ENCODE peak calls at places on chromosomes 1 and 21, in five cellular contexts. One of them, this sample, is unnamed.

GRCh38 chr1:237394263-237394662 is 352.3 kb downstream of the RYR2 start:
- DNase-seq in psoas muscle: no peak
- DNase-seq in prostate gland: no peak
- DNase-seq in effector memory CD4-positive, alpha-beta T cell: no peak
- DNase-seq in gastrocnemius medialis: no peak
- DNase-seq in this sample: no peak

GRCh38 chr1:59413327-59413720 is 116.4 kb downstream of the FGGY start:
- DNase-seq in psoas muscle: no peak
- DNase-seq in gastrocnemius medialis: no peak
- DNase-seq in prostate gland: no peak
- DNase-seq in effector memory CD4-positive, alpha-beta T cell: no peak
- DNase-seq in this sample: no peak

GRCh38 chr1:50972766-50973165 is 2.7 kb downstream of the CDKN2C start:
- DNase-seq in gastrocnemius medialis: no peak
- DNase-seq in psoas muscle: no peak
- DNase-seq in prostate gland: no peak
- DNase-seq in effector memory CD4-positive, alpha-beta T cell: no peak
- DNase-seq in this sample: no peak

GRCh38 chr1:18938008-18938706 is 18.3 kb downstream of the IFFO2 start:
- DNase-seq in prostate gland: no peak
- DNase-seq in gastrocnemius medialis: no peak
- DNase-seq in effector memory CD4-positive, alpha-beta T cell: no peak
- DNase-seq in psoas muscle: no peak
- DNase-seq in this sample: no peak

GRCh38 chr1:197471248-197472035 is 203.4 kb downstream of the CRB1 start:
- DNase-seq in effector memory CD4-positive, alpha-beta T cell: no peak
- DNase-seq in psoas muscle: no peak
- DNase-seq in gastrocnemius medialis: no peak
- DNase-seq in prostate gland: no peak
- DNase-seq in this sample: no peak

GRCh38 chr1:53738205-53739108 is 507 bp downstream of the GLIS1 start:
- DNase-seq in gastrocnemius medialis: no peak
- DNase-seq in psoas muscle: peak; percentile 20
- DNase-seq in prostate gland: no peak
- DNase-seq in effector memory CD4-positive, alpha-beta T cell: no peak
- DNase-seq in this sample: no peak

GRCh38 chr21:16863541-16863940 is 649.3 kb upstream of the CXADR start:
- DNase-seq in prostate gland: no peak
- DNase-seq in gastrocnemius medialis: no peak
- DNase-seq in effector memory CD4-positive, alpha-beta T cell: no peak
- DNase-seq in psoas muscle: no peak
- DNase-seq in this sample: no peak

GRCh38 chr1:174077755-174078490 is 55.8 kb upstream of the RC3H1 start:
- DNase-seq in gastrocnemius medialis: no peak
- DNase-seq in psoas muscle: no peak
- DNase-seq in prostate gland: no peak
- DNase-seq in effector memory CD4-positive, alpha-beta T cell: no peak
- DNase-seq in this sample: no peak

GRCh38 chr1:65606426-65606825 is 186.0 kb downstream of the LEPR start:
- DNase-seq in prostate gland: no peak
- DNase-seq in effector memory CD4-positive, alpha-beta T cell: no peak
- DNase-seq in psoas muscle: no peak
- DNase-seq in gastrocnemius medialis: no peak
- DNase-seq in this sample: no peak

GRCh38 chr1:196466656-196467055 is 141.6 kb downstream of the KCNT2 start:
- DNase-seq in psoas muscle: no peak
- DNase-seq in effector memory CD4-positive, alpha-beta T cell: no peak
- DNase-seq in prostate gland: no peak
- DNase-seq in gastrocnemius medialis: no peak
- DNase-seq in this sample: no peak

GRCh38 chr1:166947398-166948043 is 27.8 kb downstream of the ILDR2 start:
- DNase-seq in prostate gland: no peak
- DNase-seq in effector memory CD4-positive, alpha-beta T cell: no peak
- DNase-seq in psoas muscle: peak; percentile 34
- DNase-seq in gastrocnemius medialis: no peak
- DNase-seq in this sample: peak; percentile 64

GRCh38 chr1:26799479-26800133 is 11.9 kb downstream of the PIGV start:
- DNase-seq in effector memory CD4-positive, alpha-beta T cell: no peak
- DNase-seq in gastrocnemius medialis: peak; percentile 51
- DNase-seq in psoas muscle: peak; percentile 66
- DNase-seq in prostate gland: peak; percentile 72
- DNase-seq in this sample: peak; percentile 42

GRCh38 chr1:14511856-14512585 is 86.5 kb upstream of the KAZN start:
- DNase-seq in psoas muscle: no peak
- DNase-seq in effector memory CD4-positive, alpha-beta T cell: no peak
- DNase-seq in prostate gland: no peak
- DNase-seq in gastrocnemius medialis: no peak
- DNase-seq in this sample: no peak

GRCh38 chr1:93257889-93258288 is 77.4 kb downstream of the CCDC18 start:
- DNase-seq in effector memory CD4-positive, alpha-beta T cell: no peak
- DNase-seq in psoas muscle: no peak
- DNase-seq in prostate gland: no peak
- DNase-seq in gastrocnemius medialis: no peak
- DNase-seq in this sample: no peak

GRCh38 chr1:56890229-56890628 is 35.6 kb downstream of the C8A start:
- DNase-seq in psoas muscle: no peak
- DNase-seq in effector memory CD4-positive, alpha-beta T cell: no peak
- DNase-seq in gastrocnemius medialis: no peak
- DNase-seq in prostate gland: no peak
- DNase-seq in this sample: no peak

GRCh38 chr1:21536223-21536622 is 27.0 kb downstream of the ALPL start:
- DNase-seq in prostate gland: no peak
- DNase-seq in psoas muscle: no peak
- DNase-seq in effector memory CD4-positive, alpha-beta T cell: no peak
- DNase-seq in gastrocnemius medialis: no peak
- DNase-seq in this sample: peak; percentile 42

GRCh38 chr1:56472860-56473259 is 106.5 kb downstream of the PLPP3 start:
- DNase-seq in prostate gland: no peak
- DNase-seq in psoas muscle: no peak
- DNase-seq in effector memory CD4-positive, alpha-beta T cell: no peak
- DNase-seq in gastrocnemius medialis: no peak
- DNase-seq in this sample: no peak

GRCh38 chr21:42013901-42014300 is 3.7 kb upstream of the ZBTB21 start:
- DNase-seq in effector memory CD4-positive, alpha-beta T cell: no peak
- DNase-seq in prostate gland: no peak
- DNase-seq in gastrocnemius medialis: no peak
- DNase-seq in psoas muscle: no peak
- DNase-seq in this sample: no peak

GRCh38 chr1:86419277-86419903 is 4.6 kb upstream of the CLCA2 start:
- DNase-seq in effector memory CD4-positive, alpha-beta T cell: no peak
- DNase-seq in psoas muscle: no peak
- DNase-seq in gastrocnemius medialis: no peak
- DNase-seq in prostate gland: peak; percentile 37
- DNase-seq in this sample: no peak

GRCh38 chr1:5967351-5968160 is 24.7 kb downstream of the NPHP4 start:
- DNase-seq in gastrocnemius medialis: no peak
- DNase-seq in psoas muscle: peak; percentile 64
- DNase-seq in prostate gland: no peak
- DNase-seq in effector memory CD4-positive, alpha-beta T cell: no peak
- DNase-seq in this sample: peak; percentile 71

GRCh38 chr1:67376381-67376780 is 53.8 kb downstream of the SERBP1 start:
- DNase-seq in effector memory CD4-positive, alpha-beta T cell: no peak
- DNase-seq in gastrocnemius medialis: no peak
- DNase-seq in psoas muscle: no peak
- DNase-seq in prostate gland: peak; percentile 51
- DNase-seq in this sample: no peak

GRCh38 chr21:46121286-46122221 is 23.6 kb downstream of the COL6A2 start:
- DNase-seq in effector memory CD4-positive, alpha-beta T cell: no peak
- DNase-seq in gastrocnemius medialis: no peak
- DNase-seq in prostate gland: no peak
- DNase-seq in psoas muscle: no peak
- DNase-seq in this sample: peak; percentile 64

GRCh38 chr1:118479351-118479750 is 294.3 kb upstream of the SPAG17 start:
- DNase-seq in effector memory CD4-positive, alpha-beta T cell: no peak
- DNase-seq in prostate gland: no peak
- DNase-seq in psoas muscle: no peak
- DNase-seq in gastrocnemius medialis: no peak
- DNase-seq in this sample: no peak

GRCh38 chr1:16430598-16430997 is 6.6 kb downstream of the SPATA21 start:
- DNase-seq in psoas muscle: no peak
- DNase-seq in effector memory CD4-positive, alpha-beta T cell: no peak
- DNase-seq in gastrocnemius medialis: no peak
- DNase-seq in prostate gland: no peak
- DNase-seq in this sample: no peak

GRCh38 chr1:115811140-115811828 is 29.6 kb downstream of the NHLH2 start:
- DNase-seq in gastrocnemius medialis: no peak
- DNase-seq in psoas muscle: no peak
- DNase-seq in prostate gland: peak; percentile 82
- DNase-seq in effector memory CD4-positive, alpha-beta T cell: no peak
- DNase-seq in this sample: no peak

GRCh38 chr21:34558960-34559631 is 47.1 kb upstream of the KCNE1 start:
- DNase-seq in effector memory CD4-positive, alpha-beta T cell: no peak
- DNase-seq in gastrocnemius medialis: no peak
- DNase-seq in psoas muscle: no peak
- DNase-seq in prostate gland: no peak
- DNase-seq in this sample: no peak

GRCh38 chr1:87684194-87684593 is 355.5 kb downstream of the LMO4 start:
- DNase-seq in effector memory CD4-positive, alpha-beta T cell: no peak
- DNase-seq in gastrocnemius medialis: no peak
- DNase-seq in psoas muscle: no peak
- DNase-seq in prostate gland: peak; percentile 5
- DNase-seq in this sample: no peak

GRCh38 chr1:11061652-11062365 is 2.0 kb upstream of the SRM start:
- DNase-seq in psoas muscle: no peak
- DNase-seq in effector memory CD4-positive, alpha-beta T cell: no peak
- DNase-seq in prostate gland: no peak
- DNase-seq in gastrocnemius medialis: no peak
- DNase-seq in this sample: peak; percentile 44

GRCh38 chr1:172778461-172779455 is 119.9 kb downstream of the FASLG start:
- DNase-seq in prostate gland: no peak
- DNase-seq in effector memory CD4-positive, alpha-beta T cell: no peak
- DNase-seq in psoas muscle: no peak
- DNase-seq in gastrocnemius medialis: no peak
- DNase-seq in this sample: no peak

GRCh38 chr1:172779501-172779900 is 120.6 kb downstream of the FASLG start:
- DNase-seq in psoas muscle: no peak
- DNase-seq in gastrocnemius medialis: no peak
- DNase-seq in prostate gland: no peak
- DNase-seq in effector memory CD4-positive, alpha-beta T cell: no peak
- DNase-seq in this sample: no peak

GRCh38 chr1:172774561-172774960 is 115.7 kb downstream of the FASLG start:
- DNase-seq in gastrocnemius medialis: no peak
- DNase-seq in psoas muscle: no peak
- DNase-seq in effector memory CD4-positive, alpha-beta T cell: no peak
- DNase-seq in prostate gland: no peak
- DNase-seq in this sample: no peak

GRCh38 chr1:172777767-172778166 is 118.9 kb downstream of the FASLG start:
- DNase-seq in gastrocnemius medialis: no peak
- DNase-seq in effector memory CD4-positive, alpha-beta T cell: no peak
- DNase-seq in prostate gland: no peak
- DNase-seq in psoas muscle: no peak
- DNase-seq in this sample: no peak

GRCh38 chr1:172775598-172776570 is 117.0 kb downstream of the FASLG start:
- DNase-seq in gastrocnemius medialis: no peak
- DNase-seq in prostate gland: no peak
- DNase-seq in psoas muscle: no peak
- DNase-seq in effector memory CD4-positive, alpha-beta T cell: no peak
- DNase-seq in this sample: no peak
- H3K27ac ChIP-seq in gastrocnemius medialis: peak overlapping the region; percentile 41
- H3K27ac ChIP-seq in prostate gland: no peak overlapping the region
- H3K27ac ChIP-seq in psoas muscle: no peak overlapping the region
- H3K27ac ChIP-seq in effector memory CD4-positive, alpha-beta T cell: no peak overlapping the region
- H3K27ac ChIP-seq in this sample: no peak overlapping the region

GRCh38 chr1:232806071-232806510 is 875 bp downstream of the MAP10 start:
- DNase-seq in prostate gland: no peak
- DNase-seq in effector memory CD4-positive, alpha-beta T cell: no peak
- DNase-seq in psoas muscle: no peak
- DNase-seq in gastrocnemius medialis: no peak
- DNase-seq in this sample: no peak
- H3K27ac ChIP-seq in prostate gland: no peak overlapping the region
- H3K27ac ChIP-seq in effector memory CD4-positive, alpha-beta T cell: no peak overlapping the region
- H3K27ac ChIP-seq in psoas muscle: peak overlapping the region; percentile 93
- H3K27ac ChIP-seq in gastrocnemius medialis: peak overlapping the region; percentile 83
- H3K27ac ChIP-seq in this sample: peak overlapping the region; percentile 64

DNA sequence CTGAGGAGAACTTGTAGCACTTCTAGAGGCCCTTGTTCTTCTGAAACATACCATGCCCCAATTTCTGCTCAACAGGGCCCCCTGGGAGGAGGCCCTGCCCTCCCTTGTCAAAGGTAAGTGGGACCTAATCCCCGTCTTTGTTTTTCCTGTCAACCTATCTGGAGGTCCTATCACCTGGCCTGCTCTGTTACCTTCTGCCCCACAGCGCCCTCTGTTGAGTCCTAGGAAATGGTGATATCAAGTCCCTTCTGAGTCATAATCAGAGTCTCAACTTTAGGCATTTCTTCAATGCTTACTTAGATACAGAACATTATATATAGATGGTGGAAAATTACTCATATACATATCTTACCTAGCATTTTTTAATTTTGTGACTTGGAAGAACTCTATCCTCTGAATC is 28.2 kb upstream of the FCRL4 start:
- DNase-seq in gastrocnemius medialis: no peak
- DNase-seq in effector memory CD4-positive, alpha-beta T cell: no peak
- DNase-seq in psoas muscle: no peak
- DNase-seq in prostate gland: no peak
- DNase-seq in this sample: no peak
- H3K27ac ChIP-seq in gastrocnemius medialis: no peak overlapping the region
- H3K27ac ChIP-seq in effector memory CD4-positive, alpha-beta T cell: no peak overlapping the region
- H3K27ac ChIP-seq in psoas muscle: no peak overlapping the region
- H3K27ac ChIP-seq in prostate gland: no peak overlapping the region
- H3K27ac ChIP-seq in this sample: no peak overlapping the region

GRCh38 chr1:97050501-97050900 is 328.9 kb downstream of the PTBP2 start:
- DNase-seq in gastrocnemius medialis: no peak
- DNase-seq in effector memory CD4-positive, alpha-beta T cell: no peak
- DNase-seq in prostate gland: no peak
- DNase-seq in psoas muscle: no peak
- DNase-seq in this sample: no peak
- H3K27ac ChIP-seq in gastrocnemius medialis: no peak overlapping the region
- H3K27ac ChIP-seq in effector memory CD4-positive, alpha-beta T cell: no peak overlapping the region
- H3K27ac ChIP-seq in prostate gland: no peak overlapping the region
- H3K27ac ChIP-seq in psoas muscle: no peak overlapping the region
- H3K27ac ChIP-seq in this sample: no peak overlapping the region

This sample was measured in tibial artery.